ENCODE peak calls at places on chromosome 6, in eight cellular contexts. E, C, I, G, H, A, N and F are unnamed samples.

GRCh38 chr6:37024665-37025337 is 19.3 kb downstream of the FGD2 start:
- DNase-seq in H (no peak), C (no peak), N (no peak), G (peak), A (no peak), E (peak), I (peak), F (no peak)

GRCh38 chr6:27295301-27296079 is 16.6 kb downstream of the POM121L2 start:
- DNase-seq in A (no peak), I (peak), H (no peak), C (no peak), G (peak), N (peak), E (peak), F (no peak)

GRCh38 chr6:85594197-85594930 is 706 bp upstream of the SNX14 start:
- DNase-seq in N (peak), H (peak), C (no peak), I (no peak), G (no peak), E (peak), A (peak), F (peak)

GRCh38 chr6:11085758-11086435 is 7.7 kb upstream of the SMIM13 start:
- DNase-seq in H (no peak), I (no peak), G (no peak), N (no peak), E (peak), A (no peak), C (no peak), F (no peak)

GRCh38 chr6:19834858-19835257 is 2.3 kb upstream of the ID4 start:
- DNase-seq in G (no peak), A (no peak), N (no peak), I (no peak), E (no peak), H (no peak), C (no peak), F (no peak)

GRCh38 chr6:131831886-131832285 is 24.1 kb downstream of the ENPP1 start:
- DNase-seq in A (no peak), H (no peak), C (no peak), I (no peak), E (no peak), N (no peak), G (no peak), F (no peak)

GRCh38 chr6:44739163-44739562 is 351.7 kb downstream of the CDC5L start:
- DNase-seq in H (no peak), I (no peak), N (no peak), C (no peak), G (no peak), A (no peak), E (no peak), F (no peak)

GRCh38 chr6:168838000-168838399 is 397.0 kb downstream of the SMOC2 start:
- DNase-seq in E (no peak), C (peak), H (no peak), A (no peak), I (no peak), G (no peak), N (no peak), F (no peak)

GRCh38 chr6:72649032-72649984 is 27.4 kb downstream of the KCNQ5 start:
- DNase-seq in C (no peak), A (no peak), N (no peak), H (no peak), G (peak), I (no peak), E (peak), F (no peak)

GRCh38 chr6:113824411-113824810 is 32.7 kb upstream of the MARCKS start:
- DNase-seq in E (no peak), H (no peak), I (no peak), G (no peak), C (no peak), N (no peak), A (no peak), F (no peak)

GRCh38 chr6:44254957-44255808 is 2.1 kb downstream of the SLC35B2 start:
- DNase-seq in A (no peak), I (no peak), N (no peak), C (no peak), E (peak), G (peak), H (no peak), F (no peak)

GRCh38 chr6:90328004-90328403 is 31.4 kb upstream of the BACH2 start:
- DNase-seq in C (no peak), G (no peak), E (peak), I (no peak), A (no peak), N (no peak), H (no peak), F (no peak)

GRCh38 chr6:166728884-166729530 is 102.0 kb upstream of the RPS6KA2 start:
- DNase-seq in G (no peak), A (no peak), H (no peak), I (no peak), E (no peak), N (no peak), C (no peak), F (no peak)

GRCh38 chr6:49257549-49257948 is 205.5 kb downstream of the MMUT start:
- DNase-seq in G (no peak), I (no peak), E (no peak), N (no peak), H (no peak), C (no peak), A (no peak), F (no peak)

GRCh38 chr6:159935065-159935464 is 33.8 kb upstream of the IGF2R start:
- DNase-seq in E (peak), G (no peak), A (no peak), I (no peak), H (no peak), N (no peak), C (no peak), F (no peak)

GRCh38 chr6:16404456-16404855 is 166.1 kb downstream of the GMPR start:
- DNase-seq in E (no peak), H (no peak), A (no peak), C (no peak), N (no peak), I (no peak), G (no peak), F (no peak)

GRCh38 chr6:26516481-26517427 is 16.7 kb downstream of the BTN1A1 start:
- DNase-seq in N (peak), E (no peak), I (no peak), G (no peak), A (no peak), C (no peak), H (no peak), F (no peak)

GRCh38 chr6:148887181-148887580 is 140.4 kb downstream of the UST start:
- DNase-seq in E (no peak), G (no peak), C (no peak), A (no peak), I (no peak), N (no peak), H (no peak), F (no peak)

GRCh38 chr6:98835149-98836024 is 1.0 kb downstream of the POU3F2 start:
- DNase-seq in I (no peak), N (peak), A (peak), G (no peak), C (peak), H (no peak), E (peak), F (no peak)

GRCh38 chr6:7463785-7464184 is 74.2 kb downstream of the RIOK1 start:
- DNase-seq in G (peak), C (no peak), H (no peak), A (no peak), N (no peak), E (no peak), I (no peak), F (no peak)

GRCh38 chr6:13012271-13012670 is 295.7 kb downstream of the PHACTR1 start:
- DNase-seq in E (no peak), I (no peak), H (no peak), N (no peak), G (no peak), A (no peak), C (no peak), F (no peak)

GRCh38 chr6:91083226-91083625 is 496.4 kb upstream of the MAP3K7 start:
- DNase-seq in N (no peak), H (no peak), C (no peak), G (no peak), I (no peak), A (no peak), E (no peak), F (no peak)

GRCh38 chr6:108078191-108078590 is 3.6 kb upstream of the OSTM1 start:
- DNase-seq in C (no peak), E (no peak), G (no peak), I (no peak), H (no peak), N (no peak), A (no peak), F (no peak)

GRCh38 chr6:13243033-13243432 is 85.3 kb downstream of the TBC1D7 start:
- DNase-seq in I (no peak), E (peak), C (no peak), H (no peak), A (no peak), G (no peak), N (no peak), F (no peak)

GRCh38 chr6:41159415-41160082 is 3.4 kb downstream of the TREM2 start:
- DNase-seq in I (no peak), H (no peak), A (no peak), C (no peak), E (no peak), N (peak), G (no peak), F (no peak)

GRCh38 chr6:2817778-2818443 is 23.8 kb downstream of the SERPINB1 start:
- DNase-seq in I (no peak), C (no peak), G (peak), A (no peak), H (no peak), N (no peak), E (peak), F (no peak)

GRCh38 chr6:2739335-2739734 is 11.4 kb downstream of the MYLK4 start:
- DNase-seq in N (no peak), I (no peak), A (no peak), C (no peak), E (peak), G (no peak), H (no peak), F (no peak)

GRCh38 chr6:96249748-96250147 is 234.0 kb downstream of the FUT9 start:
- DNase-seq in I (no peak), G (no peak), A (no peak), N (no peak), E (no peak), H (no peak), C (no peak), F (no peak)

GRCh38 chr6:3961581-3962225 is 112.5 kb downstream of the FAM50B start:
- DNase-seq in C (no peak), E (peak), N (no peak), A (no peak), I (no peak), G (no peak), H (no peak), F (no peak)

GRCh38 chr6:33993091-33993490 is 152.8 kb downstream of the GRM4 start:
- DNase-seq in I (no peak), G (no peak), H (no peak), C (no peak), E (no peak), N (no peak), A (no peak), F (no peak)

GRCh38 chr6:107823047-107823557 is 1.0 kb downstream of the SCML4 start:
- DNase-seq in I (no peak), H (no peak), N (no peak), A (no peak), E (no peak), C (no peak), G (no peak), F (peak)

GRCh38 chr6:98641929-98642328 is 192.4 kb upstream of the POU3F2 start:
- DNase-seq in A (no peak), H (no peak), I (no peak), C (no peak), G (no peak), E (peak), N (no peak), F (no peak)

GRCh38 chr6:44186691-44187025 is 28.0 kb downstream of the CAPN11 start:
- DNase-seq in I (no peak), N (no peak), C (no peak), A (no peak), G (no peak), H (no peak), E (no peak), F (no peak)

GRCh38 chr6:4103929-4104328 is 25.0 kb upstream of the FAM217A start:
- DNase-seq in E (peak), H (no peak), N (no peak), I (no peak), C (no peak), G (peak), A (no peak), F (no peak)

GRCh38 chr6:14903176-14904088 is 342.4 kb upstream of the JARID2 start:
- DNase-seq in A (no peak), I (no peak), E (no peak), G (no peak), C (no peak), H (no peak), N (no peak), F (no peak)

GRCh38 chr6:166736606-166737005 is 109.6 kb upstream of the RPS6KA2 start:
- DNase-seq in N (no peak), A (no peak), H (no peak), G (peak), I (peak), E (peak), C (no peak), F (no peak)

GRCh38 chr6:166456360-166457156 is 73.8 kb upstream of the MPC1 start:
- DNase-seq in N (no peak), H (peak), C (no peak), I (no peak), E (peak), A (peak), G (no peak), F (peak)